ENCODE peak calls at places on chromosome 7, in five cellular contexts. S, R, E, P and W are unnamed samples.

GRCh38 chr7:26006421-26006820 is 145.6 kb upstream of the NFE2L3 start:
- DNase-seq in S (no peak), R (no peak), E (no peak), P (no peak), W (no peak)

GRCh38 chr7:22550514-22551010 is 50.6 kb upstream of the STEAP1B start:
- DNase-seq in S (no peak), R (no peak), E (no peak), P (no peak), W (no peak)

GRCh38 chr7:49630513-49630912 is 142.9 kb upstream of the VWC2 start:
- DNase-seq in S (peak; percentile 61), R (no peak), E (no peak), P (no peak), W (no peak)

GRCh38 chr7:159093351-159093971 is 51.2 kb downstream of the VIPR2 start:
- DNase-seq in S (no peak), R (no peak), E (no peak), P (no peak), W (peak; percentile 64)

GRCh38 chr7:88289505-88290129 is 17.1 kb downstream of the STEAP4 start:
- DNase-seq in S (no peak), R (no peak), E (no peak), P (no peak), W (no peak)

GRCh38 chr7:108605582-108606173 is 36.0 kb downstream of the DNAJB9 start:
- DNase-seq in S (no peak), R (no peak), E (no peak), P (no peak), W (no peak)

GRCh38 chr7:24722386-24723177 is 34.7 kb downstream of the GSDME start:
- DNase-seq in S (no peak), R (no peak), E (peak; percentile 54), P (peak; percentile 22), W (no peak)

GRCh38 chr7:142445019-142445686 is 187.3 kb upstream of the PRSS58 start:
- DNase-seq in S (no peak), R (no peak), E (peak; percentile 73), P (peak; percentile 36), W (no peak)

GRCh38 chr7:1703475-1704325 is 33.6 kb downstream of the ELFN1 start:
- DNase-seq in S (no peak), R (peak; percentile 17), E (peak; percentile 67), P (no peak), W (peak; percentile 58)

GRCh38 chr7:148700693-148701092 is 2.0 kb downstream of the CUL1 start:
- DNase-seq in S (no peak), R (no peak), E (peak; percentile 59), P (peak; percentile 52), W (no peak)

GRCh38 chr7:135362871-135363270 is 129.2 kb downstream of the STRA8 start:
- DNase-seq in S (no peak), R (no peak), E (peak; percentile 13), P (no peak), W (no peak)
- TF ChIP-seq CTCF in S (no peak), R (no peak), E (peak; percentile 36), P (no peak), W (peak; percentile 27)

DNA sequence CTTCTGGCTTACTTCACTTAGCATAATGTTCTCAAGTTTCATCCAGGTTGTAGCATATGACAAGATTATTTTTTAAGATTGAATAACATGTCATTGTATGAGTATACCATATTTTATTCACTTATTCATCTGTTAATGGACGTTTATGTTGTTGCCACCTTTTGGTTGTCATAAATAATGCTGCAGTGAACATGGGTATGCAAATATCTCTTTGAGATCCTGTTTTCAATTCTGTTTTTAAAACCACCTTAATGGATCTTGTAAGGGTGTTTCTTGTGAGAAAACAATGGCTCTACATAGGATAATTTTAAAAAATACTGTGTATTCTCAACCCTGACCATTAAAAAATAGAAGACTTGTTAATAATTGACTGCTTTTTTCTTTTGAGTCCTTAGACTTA is 290.7 kb upstream of the TMEM229A start:
- DNase-seq in S (no peak), R (no peak), E (no peak), P (no peak), W (no peak)
- TF ChIP-seq CTCF in S (no peak), R (no peak), E (no peak), P (no peak), W (no peak)

GRCh38 chr7:56092789-56093531 is at the start of gene PHKG1:
- DNase-seq in S (peak; percentile 90), R (peak; percentile 65), E (no peak), P (no peak), W (no peak)
- TF ChIP-seq CTCF in S (peak; percentile 68), R (peak; percentile 69), E (peak; percentile 28), P (no peak), W (peak; percentile 34)

GRCh38 chr7:18201349-18201748 is 173.7 kb upstream of the PRPS1L1 start:
- DNase-seq in S (peak; percentile 30), R (no peak), E (no peak), P (no peak), W (no peak)
- TF ChIP-seq CTCF in S (no peak), R (no peak), E (no peak), P (no peak), W (no peak)